ENCODE peak calls at places on chromosomes 7 and 10, in four cellular contexts. One of them, this sample, is unnamed.

GRCh38 chr10:79274279-79275104 is 72.8 kb upstream of the PPIF start:
- DNase-seq in fibroblast of mammary gland: peak; percentile 47
- DNase-seq in EL: no peak
- DNase-seq in GF-D8: peak; percentile 73
- DNase-seq in this sample: no peak

GRCh38 chr10:7529638-7530037 is 118.8 kb upstream of the SFMBT2 start:
- DNase-seq in fibroblast of mammary gland: no peak
- DNase-seq in GF-D8: no peak
- DNase-seq in EL: no peak
- DNase-seq in this sample: no peak

GRCh38 chr10:93294004-93294403 is 188.1 kb downstream of the MYOF start:
- DNase-seq in EL: peak; percentile 32
- DNase-seq in fibroblast of mammary gland: no peak
- DNase-seq in GF-D8: no peak
- DNase-seq in this sample: no peak

GRCh38 chr7:33979807-33980355 is 74.5 kb downstream of the BMPER start:
- DNase-seq in GF-D8: no peak
- DNase-seq in fibroblast of mammary gland: peak; percentile 90
- DNase-seq in EL: peak; percentile 99
- DNase-seq in this sample: no peak

GRCh38 chr7:123661765-123662164 is 6.1 kb downstream of the LMOD2 start:
- DNase-seq in EL: no peak
- DNase-seq in GF-D8: no peak
- DNase-seq in fibroblast of mammary gland: no peak
- DNase-seq in this sample: no peak

GRCh38 chr7:50621206-50621605 is 56.0 kb upstream of the DDC start:
- DNase-seq in fibroblast of mammary gland: no peak
- DNase-seq in GF-D8: no peak
- DNase-seq in EL: no peak
- DNase-seq in this sample: no peak

GRCh38 chr10:132264966-132265877 is 42.5 kb downstream of the STK32C start:
- DNase-seq in GF-D8: no peak
- DNase-seq in fibroblast of mammary gland: no peak
- DNase-seq in EL: peak; percentile 20
- DNase-seq in this sample: no peak

GRCh38 chr7:12957487-12957886 is 270.1 kb downstream of the ARL4A start:
- DNase-seq in fibroblast of mammary gland: no peak
- DNase-seq in EL: no peak
- DNase-seq in GF-D8: no peak
- DNase-seq in this sample: no peak

GRCh38 chr7:54985405-54986360 is 33.1 kb upstream of the EGFR start:
- DNase-seq in EL: peak; percentile 96
- DNase-seq in GF-D8: no peak
- DNase-seq in fibroblast of mammary gland: peak; percentile 94
- DNase-seq in this sample: no peak

GRCh38 chr10:59536151-59536550 is 173.5 kb downstream of the SLC16A9 start:
- DNase-seq in EL: no peak
- DNase-seq in fibroblast of mammary gland: peak; percentile 86
- DNase-seq in GF-D8: no peak
- DNase-seq in this sample: no peak

GRCh38 chr7:27802977-27803376 is 63.0 kb downstream of the TAX1BP1 start:
- DNase-seq in GF-D8: no peak
- DNase-seq in EL: no peak
- DNase-seq in fibroblast of mammary gland: peak; percentile 84
- DNase-seq in this sample: no peak

GRCh38 chr10:110147961-110148360 is 59.4 kb upstream of the MXI1 start:
- DNase-seq in fibroblast of mammary gland: no peak
- DNase-seq in GF-D8: no peak
- DNase-seq in EL: peak; percentile 15
- DNase-seq in this sample: no peak

GRCh38 chr10:118818621-118819221 is 64.0 kb upstream of the CACUL1 start:
- DNase-seq in EL: no peak
- DNase-seq in GF-D8: no peak
- DNase-seq in fibroblast of mammary gland: no peak
- DNase-seq in this sample: no peak

GRCh38 chr10:93615576-93615975 is 3.2 kb downstream of the PDE6C start:
- DNase-seq in GF-D8: no peak
- DNase-seq in fibroblast of mammary gland: no peak
- DNase-seq in EL: no peak
- DNase-seq in this sample: no peak

GRCh38 chr10:47022311-47023131 is 111.3 kb downstream of the PTPN20 start:
- DNase-seq in EL: no peak
- DNase-seq in fibroblast of mammary gland: no peak
- DNase-seq in GF-D8: no peak
- DNase-seq in this sample: peak; percentile 48

GRCh38 chr7:152666078-152666477 is 9.9 kb downstream of the XRCC2 start:
- DNase-seq in GF-D8: no peak
- DNase-seq in EL: no peak
- DNase-seq in fibroblast of mammary gland: no peak
- DNase-seq in this sample: no peak

GRCh38 chr7:38105874-38106483 is 72.1 kb upstream of the STARD3NL start:
- DNase-seq in EL: peak; percentile 43
- DNase-seq in GF-D8: no peak
- DNase-seq in fibroblast of mammary gland: peak; percentile 60
- DNase-seq in this sample: no peak

GRCh38 chr7:33831389-33832118 is 73.8 kb upstream of the BMPER start:
- DNase-seq in EL: peak; percentile 49
- DNase-seq in fibroblast of mammary gland: peak; percentile 64
- DNase-seq in GF-D8: no peak
- DNase-seq in this sample: no peak

This sample was measured in activated CD8-positive, alpha-beta memory T cell treated with anti-CD3 and anti-CD28 coated beads, Interleukin-2, amount 50 U/mL, for 48 hours.